ENCODE peak calls at places on chromosome X, in nine cellular contexts. K is activated B cell treated with CpG ODN at 0.5 μM for 24 hours, H is ascending aorta, W is HFFc6, A is testis, Z is endothelial cell, V is WTC11, R is A549, P is GM12864. Y is an unnamed sample.

GRCh38 chrX:29275928-29276327 is 688.7 kb downstream of the IL1RAPL1 start:
- DNase-seq in K (no peak), H (no peak), W (no peak), A (no peak), Z (no peak), V (no peak), R (no peak), P (no peak), Y (no peak)

GRCh38 chrX:146449243-146449642 is 360.3 kb upstream of the CXorf51B start:
- DNase-seq in K (no peak), H (no peak), W (no peak), A (no peak), Z (no peak), V (no peak), R (no peak), P (no peak), Y (no peak)

GRCh38 chrX:70033348-70033747 is 16.4 kb downstream of the AWAT2 start:
- DNase-seq in K (no peak), H (no peak), W (no peak), A (peak; percentile 51), Z (peak; percentile 48), V (peak; percentile 75), R (peak; percentile 17), P (no peak), Y (peak; percentile 26)

GRCh38 chrX:24851776-24852175 is 158.1 kb downstream of the POLA1 start:
- DNase-seq in K (no peak), H (no peak), W (no peak), A (no peak), Z (no peak), V (no peak), R (no peak), P (no peak), Y (no peak)

GRCh38 chrX:113741744-113742143 is 842.1 kb upstream of the HTR2C start:
- DNase-seq in K (no peak), H (no peak), W (no peak), A (peak; percentile 23), Z (peak; percentile 14), V (no peak), R (no peak), P (peak; percentile 22), Y (no peak)

GRCh38 chrX:10175317-10175871 is 18.6 kb downstream of the CLCN4 start:
- DNase-seq in K (no peak), H (no peak), W (peak; percentile 28), A (peak; percentile 46), Z (no peak), V (no peak), R (no peak), P (no peak), Y (no peak)

GRCh38 chrX:103734125-103734760 is 23.5 kb downstream of the TMEM31 start:
- DNase-seq in K (no peak), H (no peak), W (no peak), A (no peak), Z (no peak), V (no peak), R (no peak), P (no peak), Y (no peak)

GRCh38 chrX:107610667-107611066 is 17.6 kb upstream of the PRPS1 start:
- DNase-seq in K (no peak), H (no peak), W (no peak), A (no peak), Z (no peak), V (no peak), R (no peak), P (no peak), Y (no peak)

GRCh38 chrX:27186671-27187070 is 276.5 kb downstream of the PPP4R3C start:
- DNase-seq in K (no peak), H (no peak), W (peak; percentile 3), A (peak; percentile 19), Z (no peak), V (peak; percentile 8), R (no peak), P (peak; percentile 2), Y (peak; percentile 3)

GRCh38 chrX:37367946-37368345 is 18.8 kb downstream of the PRRG1 start:
- DNase-seq in K (no peak), H (no peak), W (no peak), A (no peak), Z (no peak), V (no peak), R (no peak), P (no peak), Y (no peak)

GRCh38 chrX:14915596-14915995 is 42.4 kb downstream of the MOSPD2 start:
- DNase-seq in K (no peak), H (no peak), W (no peak), A (no peak), Z (no peak), V (no peak), R (no peak), P (no peak), Y (no peak)

GRCh38 chrX:123818243-123818642 is 41.6 kb upstream of the XIAP start:
- DNase-seq in K (no peak), H (no peak), W (peak; percentile 87), A (no peak), Z (no peak), V (no peak), R (peak; percentile 68), P (no peak), Y (no peak)

GRCh38 chrX:129629837-129630236 is 24.9 kb downstream of the APLN start:
- DNase-seq in K (no peak), H (no peak), W (no peak), A (no peak), Z (no peak), V (no peak), R (no peak), P (no peak), Y (no peak)

GRCh38 chrX:105331244-105331643 is 110.8 kb upstream of the TEX13A start:
- DNase-seq in K (no peak), H (no peak), W (peak; percentile 15), A (no peak), Z (no peak), V (no peak), R (no peak), P (no peak), Y (no peak)

GRCh38 chrX:148811236-148811635 is 310.8 kb downstream of the AFF2 start:
- DNase-seq in K (no peak), H (no peak), W (no peak), A (no peak), Z (no peak), V (no peak), R (no peak), P (no peak), Y (no peak)

GRCh38 chrX:8684201-8684600 is 47.7 kb downstream of the ANOS1 start:
- DNase-seq in K (no peak), H (no peak), W (no peak), A (no peak), Z (no peak), V (no peak), R (no peak), P (no peak), Y (no peak)

GRCh38 chrX:3548743-3549441 is 164.6 kb downstream of the PRKX start:
- DNase-seq in K (no peak), H (no peak), W (peak; percentile 62), A (no peak), Z (no peak), V (no peak), R (peak; percentile 22), P (no peak), Y (no peak)
- TF ChIP-seq CTCF in K (no peak), H (no peak), W (peak; percentile 73), A (no peak), Z (no peak), V (no peak), R (peak; percentile 42), P (no peak), Y (no peak)

GRCh38 chrX:131778269-131779218 is 234.7 kb downstream of the OR13H1 start:
- DNase-seq in K (no peak), H (no peak), W (no peak), A (no peak), Z (no peak), V (no peak), R (peak; percentile 46), P (no peak), Y (no peak)

GRCh38 chrX:131789664-131790063 is 233.4 kb upstream of the STK26 start:
- DNase-seq in K (no peak), H (no peak), W (no peak), A (no peak), Z (no peak), V (no peak), R (no peak), P (no peak), Y (peak; percentile 32)

GRCh38 chrX:131779313-131779712 is 235.4 kb downstream of the OR13H1 start:
- DNase-seq in K (no peak), H (no peak), W (no peak), A (no peak), Z (no peak), V (no peak), R (no peak), P (no peak), Y (no peak)

DNA sequence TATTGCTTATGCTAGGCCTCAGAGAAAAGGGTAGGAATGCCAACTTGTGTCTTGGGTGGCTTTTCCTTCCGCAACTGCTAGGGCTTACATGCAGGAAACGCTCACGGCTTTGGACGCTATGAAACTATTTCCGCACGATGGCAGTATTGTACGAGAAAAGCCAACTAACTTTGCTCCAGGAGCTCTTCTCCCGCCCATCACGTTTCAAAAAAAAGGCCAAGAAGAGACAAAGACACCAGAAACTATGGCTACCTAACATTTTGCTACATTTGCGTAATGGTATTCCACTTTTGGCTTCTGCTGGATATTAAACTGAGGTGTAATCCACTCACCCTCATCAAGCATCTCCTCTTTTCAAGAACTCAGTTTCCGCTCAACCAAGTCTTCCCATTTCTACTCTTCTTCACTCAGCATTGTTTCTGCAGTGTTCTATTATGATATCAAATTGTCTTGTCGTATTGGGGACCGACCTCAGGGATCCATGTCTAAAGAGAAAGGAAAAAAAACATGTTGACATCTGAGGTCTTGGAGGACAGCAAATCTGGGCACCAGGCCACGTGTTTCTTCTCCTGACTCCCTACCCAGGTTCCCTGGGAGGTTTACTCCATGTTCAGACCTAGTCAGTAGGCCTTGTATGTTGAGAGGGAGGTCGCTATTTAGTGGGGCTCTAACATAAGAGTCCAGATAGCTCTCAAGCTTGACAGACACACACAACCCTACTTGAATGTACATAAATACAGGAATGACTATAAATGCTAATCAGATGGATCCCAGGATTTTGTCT is 239.4 kb upstream of the STK26 start:
- DNase-seq in K (no peak), H (peak; percentile 26), W (no peak), A (no peak), Z (no peak), V (no peak), R (no peak), P (no peak), Y (no peak)
- TF ChIP-seq CTCF in K (no peak), H (peak; percentile 35), W (no peak), A (no peak), Z (no peak), V (no peak), R (peak; percentile 41), P (no peak), Y (no peak)

GRCh38 chrX:51456814-51457213 is 39.6 kb downstream of the NUDT11 start:
- DNase-seq in K (no peak), H (no peak), W (no peak), A (no peak), Z (no peak), V (no peak), R (no peak), P (no peak), Y (no peak)
- TF ChIP-seq CTCF in K (no peak), H (no peak), W (no peak), A (no peak), Z (no peak), V (no peak), R (no peak), P (no peak), Y (no peak)

DNA sequence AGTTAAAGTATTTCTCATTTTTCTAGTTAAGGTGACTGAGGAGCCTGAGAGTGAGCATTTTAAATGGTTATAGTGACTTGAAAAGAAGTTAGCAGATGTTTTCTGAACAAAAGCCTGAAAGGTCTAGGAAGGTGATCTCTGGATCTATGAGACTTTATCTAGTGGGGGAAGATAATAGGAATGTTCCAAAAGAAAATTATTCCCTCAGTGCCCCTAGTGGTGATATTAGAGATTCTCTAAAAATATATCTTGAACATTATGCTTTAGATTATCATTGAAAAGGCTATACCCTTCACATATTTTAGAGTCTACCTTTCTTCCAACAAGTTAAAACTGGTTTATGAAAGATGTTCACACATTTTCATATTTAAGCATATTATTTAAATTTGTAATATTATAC is 69.0 kb upstream of the SPANXN1 start:
- DNase-seq in K (no peak), H (no peak), W (no peak), A (no peak), Z (no peak), V (no peak), R (peak; percentile 0), P (no peak), Y (no peak)
- TF ChIP-seq CTCF in K (no peak), H (no peak), W (peak; percentile 45), A (peak; percentile 33), Z (no peak), V (no peak), R (no peak), P (no peak), Y (no peak)